ENCODE peak calls at places on chromosomes 16 and 17, in five cellular contexts. L is CD8-positive, alpha-beta memory T cell; W is NCI-H345; G is AML-193; D is fibroblast of pulmonary artery. E is an unnamed sample.

GRCh38 chr16:77467929-77468328 is 33.1 kb upstream of the ADAMTS18 start:
- DNase-seq in W (no peak), G (no peak), D (no peak), L (no peak), E (no peak)

GRCh38 chr17:30576326-30576861 is 99.2 kb downstream of the GOSR1 start:
- DNase-seq in D (no peak), W (no peak), G (no peak), L (no peak), E (no peak)

GRCh38 chr17:40813804-40814203 is 8.6 kb downstream of the KRT10 start:
- DNase-seq in G (no peak), L (no peak), W (no peak), D (no peak), E (no peak)

GRCh38 chr16:53915452-53916160 is 211.7 kb downstream of the FTO start:
- DNase-seq in D (no peak), G (no peak), L (no peak), W (no peak), E (peak; percentile 2)

GRCh38 chr16:66486773-66487579 is 59.9 kb downstream of the BEAN1 start:
- DNase-seq in W (no peak), D (peak; percentile 93), G (peak; percentile 27), L (no peak), E (peak; percentile 49)

GRCh38 chr17:59954856-59955255 is 9.7 kb downstream of the RNFT1 start:
- DNase-seq in W (no peak), L (no peak), G (no peak), D (no peak), E (no peak)

GRCh38 chr17:73826181-73826871 is 182.1 kb upstream of the SDK2 start:
- DNase-seq in D (no peak), L (no peak), G (no peak), W (no peak), E (no peak)

GRCh38 chr17:69213059-69213813 is 15.4 kb downstream of the ABCA10 start:
- DNase-seq in G (no peak), D (no peak), L (no peak), W (peak; percentile 3), E (peak; percentile 25)

GRCh38 chr17:14201087-14201486 is 35.6 kb downstream of the CDRT15 start:
- DNase-seq in D (peak; percentile 11), L (peak; percentile 63), G (no peak), W (no peak), E (no peak)

GRCh38 chr17:29573558-29573870 is 5.0 kb downstream of the TP53I13 start:
- DNase-seq in G (no peak), L (no peak), D (no peak), W (no peak), E (no peak)

GRCh38 chr16:9840761-9841665 is 341.2 kb downstream of the GRIN2A start:
- DNase-seq in L (no peak), G (no peak), D (no peak), W (no peak), E (no peak)

GRCh38 chr17:54544239-54544638 is 356.4 kb upstream of the TOM1L1 start:
- DNase-seq in G (no peak), D (no peak), L (no peak), W (no peak), E (no peak)

GRCh38 chr17:55434721-55435120 is 13.1 kb upstream of the MMD start:
- DNase-seq in W (no peak), L (no peak), D (no peak), G (no peak), E (no peak)

GRCh38 chr16:87380875-87381274 is 2.7 kb downstream of the FBXO31 start:
- DNase-seq in W (no peak), D (peak; percentile 44), L (no peak), G (no peak), E (no peak)

GRCh38 chr16:48536600-48537200 is 73.3 kb downstream of the N4BP1 start:
- DNase-seq in W (no peak), L (no peak), D (peak; percentile 40), G (no peak), E (no peak)

GRCh38 chr17:1447061-1447460 is 9.0 kb downstream of the CRK start:
- DNase-seq in D (no peak), W (no peak), G (no peak), L (no peak), E (no peak)

GRCh38 chr16:23607740-23608139 is 11.6 kb upstream of the NDUFAB1 start:
- DNase-seq in G (no peak), L (no peak), W (no peak), D (peak; percentile 42), E (no peak)

GRCh38 chr16:84670063-84670462 is 21.8 kb downstream of the KLHL36 start:
- DNase-seq in G (no peak), D (no peak), L (no peak), W (no peak), E (no peak)

GRCh38 chr16:81668243-81669097 is 110.6 kb upstream of the PLCG2 start:
- DNase-seq in W (peak; percentile 70), G (no peak), L (no peak), D (no peak), E (peak; percentile 42)

GRCh38 chr16:80023865-80024264 is 423.3 kb upstream of the MAF start:
- DNase-seq in D (no peak), G (no peak), L (no peak), W (no peak), E (no peak)

GRCh38 chr16:28167221-28167620 is 44.5 kb downstream of the XPO6 start:
- DNase-seq in L (no peak), W (no peak), D (no peak), G (no peak), E (no peak)

GRCh38 chr16:1708768-1709180 is 2.8 kb downstream of the MAPK8IP3 start:
- DNase-seq in D (peak; percentile 57), L (no peak), W (no peak), G (no peak), E (no peak)

GRCh38 chr17:33712120-33712519 is 419.0 kb upstream of the ASIC2 start:
- DNase-seq in G (no peak), D (no peak), W (no peak), L (no peak), E (no peak)

GRCh38 chr17:64160378-64160777 is 30.4 kb upstream of the ERN1 start:
- DNase-seq in D (no peak), L (no peak), W (no peak), G (no peak), E (no peak)

GRCh38 chr16:68319185-68319908 is 8.5 kb downstream of the PRMT7 start:
- DNase-seq in L (no peak), W (peak; percentile 63), D (no peak), G (no peak), E (no peak)

GRCh38 chr16:15915555-15916081 is 27.2 kb upstream of the CEP20 start:
- DNase-seq in L (no peak), W (no peak), G (no peak), D (no peak), E (no peak)

GRCh38 chr16:17488506-17488905 is 17.7 kb upstream of the XYLT1 start:
- DNase-seq in D (no peak), W (no peak), G (no peak), L (no peak), E (no peak)

GRCh38 chr17:38354466-38354865 is 2.8 kb downstream of the SOCS7 start:
- DNase-seq in W (no peak), D (no peak), L (no peak), G (no peak), E (peak; percentile 35)